ENCODE peak calls at places on chromosomes 6 and 20, in four cellular contexts. C is trophoblast cell, Y is neuronal stem cell, R is IMR-90. K is an unnamed sample.

GRCh38 chr6:49987749-49988148 is 18.3 kb upstream of the DEFB113 start:
- DNase-seq in C (no peak), Y (no peak), R (no peak), K (no peak)

GRCh38 chr6:135180458-135181332 is at the start of gene MYB:
- DNase-seq in C (peak; percentile 50), Y (peak; percentile 67), R (peak; percentile 38), K (peak; percentile 78)

GRCh38 chr6:23106951-23107350 is 537.6 kb downstream of the HDGFL1 start:
- DNase-seq in C (no peak), Y (no peak), R (peak; percentile 92), K (no peak)

GRCh38 chr6:111129003-111129402 is 41.7 kb downstream of the SLC16A10 start:
- DNase-seq in C (no peak), Y (no peak), R (no peak), K (no peak)

GRCh38 chr6:3393796-3394195 is 63.1 kb downstream of the SLC22A23 start:
- DNase-seq in C (no peak), Y (no peak), R (no peak), K (no peak)

GRCh38 chr6:159311618-159312017 is 142.4 kb downstream of the FNDC1 start:
- DNase-seq in C (no peak), Y (no peak), R (no peak), K (peak; percentile 11)

GRCh38 chr6:44342489-44342888 is at the start of gene SPATS1:
- DNase-seq in C (no peak), Y (peak; percentile 8), R (no peak), K (peak; percentile 31)

GRCh38 chr20:5073154-5074049 is 46.4 kb downstream of the PCNA start:
- DNase-seq in C (no peak), Y (no peak), R (peak; percentile 22), K (peak; percentile 40)

GRCh38 chr6:135738646-135739045 is 112.9 kb upstream of the PDE7B start:
- DNase-seq in C (no peak), Y (no peak), R (peak; percentile 15), K (no peak)

GRCh38 chr6:36959555-36960250 is 5.2 kb downstream of the PI16 start:
- DNase-seq in C (no peak), Y (no peak), R (no peak), K (no peak)

GRCh38 chr20:57211949-57212889 is 54.2 kb downstream of the BMP7 start:
- DNase-seq in C (peak; percentile 88), Y (peak; percentile 67), R (peak; percentile 84), K (peak; percentile 87)

GRCh38 chr6:89819336-89820130 is at the start of gene MDN1:
- DNase-seq in C (peak; percentile 92), Y (peak; percentile 93), R (peak; percentile 95), K (peak; percentile 98)

GRCh38 chr6:42007286-42007685 is 43.0 kb upstream of the TAF8 start:
- DNase-seq in C (no peak), Y (no peak), R (no peak), K (no peak)

GRCh38 chr20:1371830-1372539 is 20.9 kb downstream of the FKBP1A start:
- DNase-seq in C (no peak), Y (no peak), R (no peak), K (no peak)

GRCh38 chr20:53829086-53829703 is 235.6 kb upstream of the ZNF217 start:
- DNase-seq in C (peak; percentile 71), Y (no peak), R (peak; percentile 97), K (peak; percentile 73)

GRCh38 chr6:71822626-71823025 is 63.7 kb upstream of the RIMS1 start:
- DNase-seq in C (no peak), Y (no peak), R (no peak), K (no peak)

GRCh38 chr6:43120101-43120730 is 44.1 kb downstream of the PTK7 start:
- DNase-seq in C (no peak), Y (no peak), R (no peak), K (no peak)
- H3K4me1 ChIP-seq in C (peaks cover 67% of the 10 kb centered on the region), Y (peaks cover 5% of the 10 kb centered on the region), R (peaks cover 65% of the 10 kb centered on the region), K (peaks cover 9% of the 10 kb centered on the region)

GRCh38 chr20:37882961-37883712 is 19.8 kb upstream of the VSTM2L start:
- DNase-seq in C (no peak), Y (no peak), R (no peak), K (no peak)
- H4K8ac ChIP-seq in C (no peak overlapping the region), Y (no peak overlapping the region), R (no peak overlapping the region), K (no peak overlapping the region)

GRCh38 chr6:137906020-137906472 is 39.0 kb downstream of the TNFAIP3 start:
- DNase-seq in C (no peak), Y (no peak), R (no peak), K (no peak)
- H3K4me1 ChIP-seq in C (peaks cover 5% of the 10 kb centered on the region), Y (no peaks in the 10 kb centered on the region), R (no peaks in the 10 kb centered on the region), K (no peaks in the 10 kb centered on the region)

GRCh38 chr20:47377122-47377722 is 20.7 kb upstream of the ZMYND8 start:
- DNase-seq in C (no peak), Y (no peak), R (no peak), K (peak; percentile 45)

GRCh38 chr20:47382746-47383145 is 26.2 kb upstream of the ZMYND8 start:
- DNase-seq in C (no peak), Y (no peak), R (no peak), K (no peak)

GRCh38 chr20:47380481-47380880 is 24.0 kb upstream of the ZMYND8 start:
- DNase-seq in C (no peak), Y (no peak), R (peak; percentile 35), K (no peak)

GRCh38 chr20:47379433-47380150 is 23.1 kb upstream of the ZMYND8 start:
- DNase-seq in C (no peak), Y (no peak), R (peak; percentile 97), K (no peak)
- H4K8ac ChIP-seq in C (no peak overlapping the region), Y (no peak overlapping the region), R (peak overlapping the region; percentile 81), K (no peak overlapping the region)

GRCh38 chr20:43957392-43957791 is 42.7 kb downstream of the TOX2 start:
- DNase-seq in C (no peak), Y (no peak), R (no peak), K (no peak)

GRCh38 chr20:43959920-43960227 is 45.2 kb downstream of the TOX2 start:
- DNase-seq in C (no peak), Y (no peak), R (no peak), K (no peak)

GRCh38 chr20:43960231-43960630 is 45.6 kb downstream of the TOX2 start:
- DNase-seq in C (no peak), Y (no peak), R (no peak), K (no peak)

GRCh38 chr20:43959079-43959919 is 44.6 kb downstream of the TOX2 start:
- DNase-seq in C (no peak), Y (no peak), R (no peak), K (no peak)

DNA sequence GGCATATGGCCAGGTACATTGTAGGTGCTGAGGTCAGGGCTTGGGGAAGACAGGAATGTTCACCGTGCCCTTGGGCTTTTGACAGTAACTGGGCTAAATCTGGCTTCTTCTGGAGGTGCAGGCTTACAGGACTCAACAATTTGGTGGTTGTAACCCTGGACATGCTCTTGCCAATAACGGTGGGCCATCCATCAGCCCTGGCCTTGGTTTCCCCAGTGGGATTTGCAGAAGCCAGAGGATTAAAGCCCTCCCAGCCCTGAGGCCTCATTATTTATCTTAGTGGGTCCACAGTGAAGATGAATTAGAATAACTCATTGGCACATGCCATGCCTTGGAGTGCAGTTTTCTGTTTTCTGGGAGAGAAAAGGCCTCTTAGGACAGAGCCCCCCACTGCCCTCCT is 44.0 kb downstream of the TOX2 start:
- DNase-seq in C (no peak), Y (no peak), R (no peak), K (no peak)
- H3K4me1 ChIP-seq in C (peaks cover 6% of the 10 kb centered on the region), Y (peaks cover 2% of the 10 kb centered on the region), R (peaks cover 38% of the 10 kb centered on the region), K (peaks cover 4% of the 10 kb centered on the region)

GRCh38 chr6:166860392-166860791 is 96.0 kb downstream of the RNASET2 start:
- DNase-seq in C (no peak), Y (no peak), R (no peak), K (no peak)

GRCh38 chr6:166861304-166861703 is 95.0 kb downstream of the RNASET2 start:
- DNase-seq in C (no peak), Y (no peak), R (no peak), K (peak; percentile 13)

GRCh38 chr6:166862287-166862977 is 93.9 kb downstream of the RNASET2 start:
- DNase-seq in C (no peak), Y (peak; percentile 52), R (no peak), K (peak; percentile 80)

GRCh38 chr6:166862978-166863530 is 93.3 kb downstream of the RNASET2 start:
- DNase-seq in C (no peak), Y (no peak), R (no peak), K (no peak)

GRCh38 chr6:166861961-166862286 is 94.4 kb downstream of the RNASET2 start:
- DNase-seq in C (no peak), Y (no peak), R (no peak), K (no peak)
- H4K8ac ChIP-seq in C (no peak overlapping the region), Y (no peak overlapping the region), R (no peak overlapping the region), K (no peak overlapping the region)

GRCh38 chr20:35021063-35021462 is 65.4 kb downstream of the MYH7B start:
- DNase-seq in C (no peak), Y (no peak), R (no peak), K (no peak)

GRCh38 chr20:35021831-35022230 is 66.2 kb downstream of the MYH7B start:
- DNase-seq in C (no peak), Y (no peak), R (no peak), K (no peak)

GRCh38 chr20:35017099-35017835 is 61.6 kb downstream of the MYH7B start:
- DNase-seq in C (no peak), Y (no peak), R (no peak), K (no peak)

GRCh38 chr20:35018578-35019371 is 63.1 kb downstream of the MYH7B start:
- DNase-seq in C (no peak), Y (no peak), R (no peak), K (no peak)

DNA sequence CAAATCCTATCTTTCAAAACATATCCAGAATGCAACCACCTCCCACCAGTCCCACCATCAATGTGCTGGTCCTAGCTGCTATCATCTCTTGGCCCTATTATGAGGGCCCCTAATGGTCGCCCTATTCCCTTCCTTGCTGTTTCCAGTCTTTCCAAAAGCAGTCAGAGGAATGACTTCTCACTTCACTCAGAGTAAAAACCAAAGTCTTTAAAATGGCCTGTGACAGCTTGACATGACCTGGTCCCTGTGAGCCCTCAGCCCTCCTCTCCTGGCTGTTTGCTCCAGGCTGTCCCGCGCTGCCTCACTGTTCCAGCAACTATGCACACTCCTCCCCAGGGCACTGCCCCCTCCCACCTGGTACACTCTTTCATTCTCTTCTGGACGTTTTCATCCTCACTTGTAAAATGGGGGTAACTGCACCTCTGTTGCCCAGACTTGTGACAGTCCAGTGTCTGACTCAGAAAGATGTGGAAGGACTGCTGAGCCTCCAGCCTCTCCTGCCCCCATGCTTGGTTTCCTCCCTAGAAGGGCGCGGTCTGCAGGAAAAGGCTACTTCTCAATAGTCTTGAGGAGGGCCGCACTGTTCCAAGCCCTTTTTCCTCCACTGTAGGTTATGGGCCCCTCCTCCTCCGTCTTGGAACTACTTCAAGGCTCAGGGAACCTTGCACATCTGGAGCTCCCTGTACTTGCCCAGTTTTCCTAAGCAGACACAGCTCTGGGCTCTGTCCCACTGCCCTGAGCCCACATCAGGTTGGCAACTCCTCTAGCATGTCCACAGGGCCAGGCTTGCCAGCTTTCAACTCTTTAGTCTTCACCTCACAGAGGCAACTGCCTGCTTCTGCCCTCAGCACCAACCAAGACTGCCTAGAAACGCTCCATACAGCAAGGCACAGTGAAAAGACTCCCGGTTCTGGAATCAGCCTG is 64.7 kb downstream of the MYH7B start:
- DNase-seq in C (no peak), Y (no peak), R (no peak), K (no peak)
- H3K4me1 ChIP-seq in C (peaks cover 5% of the 10 kb centered on the region), Y (no peaks in the 10 kb centered on the region), R (peaks cover 8% of the 10 kb centered on the region), K (no peaks in the 10 kb centered on the region)

K was measured in mesendoderm.